ENCODE peak calls at places on chromosomes 16 and 17, in four cellular contexts. K is HepG2, N is H1, W is K562. D is an unnamed sample.

GRCh38 chr16:51009813-51010212 is 141.3 kb downstream of the SALL1 start:
- DNase-seq in K (no peak), N (no peak), W (no peak), D (no peak)

GRCh38 chr16:47666434-47666833 is 205.3 kb downstream of the PHKB start:
- DNase-seq in K (no peak), N (no peak), W (no peak), D (no peak)

GRCh38 chr17:5667871-5668270 is 83.6 kb upstream of the NLRP1 start:
- DNase-seq in K (peak), N (no peak), W (no peak), D (no peak)

GRCh38 chr17:2595736-2596135 is 2.3 kb downstream of the PAFAH1B1 start:
- DNase-seq in K (no peak), N (no peak), W (no peak), D (no peak)

GRCh38 chr17:1197781-1198490 is 18.2 kb upstream of the ABR start:
- DNase-seq in K (no peak), N (no peak), W (no peak), D (no peak)

GRCh38 chr17:14464741-14465140 is 163.9 kb downstream of the HS3ST3B1 start:
- DNase-seq in K (no peak), N (no peak), W (no peak), D (no peak)

GRCh38 chr17:19346351-19347255 is 15.9 kb downstream of the B9D1 start:
- DNase-seq in K (peak), N (no peak), W (peak), D (peak)

GRCh38 chr16:50183316-50183715 is 30.2 kb downstream of the TENT4B start:
- DNase-seq in K (no peak), N (no peak), W (no peak), D (no peak)

GRCh38 chr17:27944546-27945332 is 51.6 kb upstream of the LYRM9 start:
- DNase-seq in K (no peak), N (no peak), W (no peak), D (no peak)

GRCh38 chr16:53991181-53992056 is 287.5 kb downstream of the FTO start:
- DNase-seq in K (peak), N (no peak), W (no peak), D (no peak)

GRCh38 chr16:66107661-66108060 is 258.8 kb upstream of the CDH5 start:
- DNase-seq in K (no peak), N (no peak), W (no peak), D (no peak)

GRCh38 chr17:35155246-35155645 is 7.6 kb downstream of the UNC45B start:
- DNase-seq in K (no peak), N (no peak), W (no peak), D (no peak)

GRCh38 chr16:31467858-31468257 is 4.1 kb upstream of the TGFB1I1 start:
- DNase-seq in K (no peak), N (no peak), W (no peak), D (no peak)

GRCh38 chr17:33944826-33945225 is 310.3 kb upstream of the CCL2 start:
- DNase-seq in K (no peak), N (no peak), W (no peak), D (no peak)

GRCh38 chr17:63675607-63676539 is 24.1 kb downstream of the LIMD2 start:
- DNase-seq in K (peak), N (no peak), W (peak), D (no peak)

GRCh38 chr17:17057057-17057551 is 14.8 kb downstream of the MPRIP start:
- DNase-seq in K (no peak), N (no peak), W (no peak), D (no peak)

GRCh38 chr17:77840576-77841160 is 117.8 kb upstream of the TNRC6C start:
- DNase-seq in K (no peak), N (no peak), W (no peak), D (no peak)

GRCh38 chr16:8251727-8252126 is 338.6 kb downstream of the TMEM114 start:
- DNase-seq in K (no peak), N (no peak), W (no peak), D (no peak)
- TF ChIP-seq POLR2A in K (no peak), N (no peak), W (no peak), D (no peak)

DNA sequence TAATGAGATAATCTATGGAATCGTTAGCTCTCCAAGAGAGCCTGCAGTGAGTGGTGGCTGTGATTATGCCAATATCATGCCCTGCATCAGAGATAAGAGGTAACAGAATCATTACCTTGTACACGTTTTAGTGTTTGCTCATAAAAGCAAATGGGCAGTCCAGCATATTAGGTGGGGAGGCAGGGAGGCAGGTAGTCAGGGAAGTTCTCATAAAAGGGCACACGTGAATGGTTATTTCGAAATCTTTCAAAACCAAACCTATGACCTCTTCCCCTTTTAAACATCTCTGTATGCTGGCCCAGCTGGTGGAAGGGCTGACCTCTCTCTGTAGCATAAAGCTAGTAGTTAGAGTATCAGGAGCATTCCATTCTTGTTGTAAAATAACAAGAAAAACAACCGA is 51.7 kb downstream of the VAT1L start:
- DNase-seq in K (no peak), N (no peak), W (no peak), D (no peak)
- TF ChIP-seq PHF8 in K (no peak), N (no peak), W (no peak), D (no peak)

GRCh38 chr17:42131232-42131631 is 8.6 kb downstream of the HSPB9 start:
- DNase-seq in K (no peak), N (no peak), W (no peak), D (no peak)
- TF ChIP-seq POLR2A in K (no peak), N (no peak), W (no peak), D (no peak)

DNA sequence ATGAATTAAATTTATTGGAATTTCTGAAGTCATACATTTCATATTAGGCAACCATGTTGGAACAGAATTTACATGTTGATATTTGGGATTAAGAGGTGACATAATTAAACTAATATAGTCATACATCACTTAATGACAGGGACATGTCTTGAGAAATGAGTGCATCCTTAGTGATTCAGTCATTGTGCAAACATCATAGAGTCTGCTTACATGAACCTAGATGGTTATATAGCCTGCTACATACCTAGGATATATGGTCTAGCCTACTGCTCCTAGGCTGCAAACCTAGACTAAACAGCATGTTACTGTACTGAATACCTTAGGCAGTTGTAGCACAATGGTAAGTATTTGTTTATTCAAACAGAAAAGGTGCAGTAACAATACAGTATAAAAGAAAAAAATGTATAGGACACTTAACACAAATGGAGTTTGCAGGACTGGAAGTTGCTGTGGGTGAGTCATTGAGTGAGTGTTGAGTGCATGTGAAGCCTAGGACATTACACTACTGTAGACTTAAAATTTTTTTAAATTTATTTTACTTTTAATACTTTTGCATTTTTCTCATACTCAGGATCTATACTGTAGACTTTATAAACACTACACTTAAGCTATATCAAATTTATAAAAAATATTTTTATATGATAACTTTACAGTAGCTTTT is 85.6 kb downstream of the OMG start:
- DNase-seq in K (no peak), N (no peak), W (no peak), D (peak)
- TF ChIP-seq PHF8 in K (no peak), N (no peak), W (no peak), D (no peak)

GRCh38 chr16:83116274-83116892 is 489.6 kb downstream of the CDH13 start:
- DNase-seq in K (no peak), N (no peak), W (no peak), D (no peak)
- TF ChIP-seq POLR2A in K (no peak), N (no peak), W (no peak), D (no peak)

GRCh38 chr16:89717310-89718197 is 3.1 kb downstream of the VPS9D1 start:
- DNase-seq in K (no peak), N (no peak), W (no peak), D (no peak)

GRCh38 chr16:89720859-89721643 is at the start of the genes VPS9D1 and ZNF276:
- DNase-seq in K (peak), N (no peak), W (peak), D (peak)

GRCh38 chr16:89721644-89722391 is 481 bp downstream of the ZNF276 start:
- DNase-seq in K (no peak), N (no peak), W (peak), D (peak)

GRCh38 chr16:89722392-89723278 is 1.3 kb downstream of the ZNF276 start:
- DNase-seq in K (no peak), N (no peak), W (no peak), D (peak)

DNA sequence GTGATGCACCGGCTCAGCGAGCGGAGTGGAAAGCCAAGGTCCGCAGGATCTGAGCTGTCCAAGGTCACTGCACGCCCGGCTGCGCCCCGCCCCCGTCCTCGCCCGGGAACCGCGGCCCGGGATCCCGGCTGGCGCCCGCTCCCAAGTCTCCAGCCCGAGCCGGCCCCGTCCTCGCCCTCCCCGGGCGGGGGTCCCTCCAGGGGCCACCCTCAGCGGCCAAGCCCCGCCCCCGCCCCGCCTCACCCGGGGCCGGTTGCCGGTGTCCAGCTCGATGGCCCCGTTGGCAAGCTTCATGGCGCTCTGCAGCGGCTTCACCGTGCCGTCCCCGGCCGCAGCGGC is 209 bp downstream of the VPS9D1 start:
- DNase-seq in K (peak), N (no peak), W (peak), D (no peak)
- TF ChIP-seq PHF8 in K (peak), N (no peak), W (peak), D (no peak)

GRCh38 chr17:31858647-31859486 is at the start of gene COPRS:
- DNase-seq in K (peak), N (peak), W (peak), D (peak)
- TF ChIP-seq POLR2A in K (peak), N (peak), W (no peak), D (peak)

GRCh38 chr17:59695943-59696681 is 11.1 kb downstream of the PTRH2 start:
- DNase-seq in K (no peak), N (no peak), W (no peak), D (peak)
- TF ChIP-seq PHF8 in K (no peak), N (no peak), W (no peak), D (no peak)

GRCh38 chr16:70378869-70379493 is 32.3 kb downstream of the DDX19A start:
- DNase-seq in K (no peak), N (no peak), W (no peak), D (no peak)
- TF ChIP-seq POLR2A in K (peak), N (peak), W (peak), D (no peak)

GRCh38 chr17:9036336-9036735 is 15.0 kb downstream of the NTN1 start:
- DNase-seq in K (no peak), N (no peak), W (no peak), D (no peak)
- TF ChIP-seq PHF8 in K (no peak), N (no peak), W (no peak), D (no peak)